ENCODE peak calls at places on chromosomes 7 and 10, in nine cellular contexts. One of them, this sample, is unnamed.
A peak's percentile ranks its signal among the peaks of the same experiment; 100 is the strongest.

GRCh38 chr7:141654551-141654950 is 47.4 kb downstream of the DENND11 start:
- DNase-seq in transverse colon: peak; percentile 71
- DNase-seq in CD8-positive, alpha-beta memory T cell: peak; percentile 20
- DNase-seq in stomach: peak; percentile 70
- DNase-seq in hepatocyte: peak; percentile 79
- DNase-seq in bronchial epithelial cell: peak; percentile 68
- DNase-seq in heart left ventricle: no peak
- DNase-seq in H7: peak; percentile 80
- DNase-seq in lung: no peak
- DNase-seq in this sample: peak; percentile 44

GRCh38 chr7:134954197-134955082 is 31.9 kb upstream of the AGBL3 start:
- DNase-seq in CD8-positive, alpha-beta memory T cell: no peak
- DNase-seq in heart left ventricle: no peak
- DNase-seq in bronchial epithelial cell: peak; percentile 33
- DNase-seq in lung: no peak
- DNase-seq in transverse colon: no peak
- DNase-seq in H7: peak; percentile 15
- DNase-seq in hepatocyte: peak; percentile 39
- DNase-seq in stomach: no peak
- DNase-seq in this sample: no peak

GRCh38 chr7:48089415-48089975 is 430 bp downstream of the UPP1 start:
- DNase-seq in CD8-positive, alpha-beta memory T cell: peak; percentile 46
- DNase-seq in H7: peak; percentile 90
- DNase-seq in hepatocyte: peak; percentile 85
- DNase-seq in heart left ventricle: no peak
- DNase-seq in lung: peak; percentile 75
- DNase-seq in stomach: peak; percentile 51
- DNase-seq in bronchial epithelial cell: no peak
- DNase-seq in transverse colon: peak; percentile 74
- DNase-seq in this sample: peak; percentile 77

GRCh38 chr10:74039561-74040145 is 41.7 kb downstream of the VCL start:
- DNase-seq in heart left ventricle: no peak
- DNase-seq in CD8-positive, alpha-beta memory T cell: no peak
- DNase-seq in H7: no peak
- DNase-seq in stomach: no peak
- DNase-seq in hepatocyte: no peak
- DNase-seq in lung: peak; percentile 38
- DNase-seq in transverse colon: peak; percentile 18
- DNase-seq in bronchial epithelial cell: no peak
- DNase-seq in this sample: no peak

GRCh38 chr7:148527717-148528168 is 62.8 kb upstream of the C7orf33 start:
- DNase-seq in CD8-positive, alpha-beta memory T cell: peak; percentile 77
- DNase-seq in lung: peak; percentile 70
- DNase-seq in bronchial epithelial cell: peak; percentile 85
- DNase-seq in H7: peak; percentile 72
- DNase-seq in hepatocyte: peak; percentile 80
- DNase-seq in stomach: peak; percentile 81
- DNase-seq in heart left ventricle: peak; percentile 67
- DNase-seq in transverse colon: peak; percentile 88
- DNase-seq in this sample: peak; percentile 68

GRCh38 chr7:21113609-21114416 is 314.1 kb upstream of the SP4 start:
- DNase-seq in hepatocyte: no peak
- DNase-seq in bronchial epithelial cell: no peak
- DNase-seq in lung: no peak
- DNase-seq in H7: no peak
- DNase-seq in heart left ventricle: no peak
- DNase-seq in stomach: no peak
- DNase-seq in CD8-positive, alpha-beta memory T cell: no peak
- DNase-seq in transverse colon: no peak
- DNase-seq in this sample: no peak

GRCh38 chr10:36489181-36489927 is 636.0 kb upstream of the ANKRD30A start:
- DNase-seq in lung: no peak
- DNase-seq in heart left ventricle: no peak
- DNase-seq in bronchial epithelial cell: no peak
- DNase-seq in stomach: no peak
- DNase-seq in hepatocyte: no peak
- DNase-seq in H7: no peak
- DNase-seq in CD8-positive, alpha-beta memory T cell: no peak
- DNase-seq in transverse colon: no peak
- DNase-seq in this sample: no peak

GRCh38 chr7:150909192-150909591 is 56.9 kb downstream of the AOC1 start:
- DNase-seq in bronchial epithelial cell: no peak
- DNase-seq in H7: peak; percentile 4
- DNase-seq in heart left ventricle: no peak
- DNase-seq in lung: no peak
- DNase-seq in CD8-positive, alpha-beta memory T cell: peak; percentile 31
- DNase-seq in transverse colon: no peak
- DNase-seq in stomach: no peak
- DNase-seq in hepatocyte: no peak
- DNase-seq in this sample: no peak

GRCh38 chr10:47039558-47039905 is 128.3 kb downstream of the PTPN20 start:
- DNase-seq in stomach: no peak
- DNase-seq in CD8-positive, alpha-beta memory T cell: no peak
- DNase-seq in heart left ventricle: no peak
- DNase-seq in hepatocyte: no peak
- DNase-seq in H7: no peak
- DNase-seq in bronchial epithelial cell: no peak
- DNase-seq in lung: no peak
- DNase-seq in transverse colon: no peak
- DNase-seq in this sample: no peak

GRCh38 chr10:92492748-92493240 is 81.1 kb downstream of the IDE start:
- DNase-seq in H7: no peak
- DNase-seq in CD8-positive, alpha-beta memory T cell: no peak
- DNase-seq in stomach: no peak
- DNase-seq in bronchial epithelial cell: peak; percentile 53
- DNase-seq in hepatocyte: no peak
- DNase-seq in heart left ventricle: no peak
- DNase-seq in transverse colon: no peak
- DNase-seq in lung: no peak
- DNase-seq in this sample: no peak
- H3K36me3 ChIP-seq in H7: peaks cover 5% of the 10 kb centered on the region
- H3K36me3 ChIP-seq in CD8-positive, alpha-beta memory T cell: peaks cover 14% of the 10 kb centered on the region
- H3K36me3 ChIP-seq in stomach: peaks cover 21% of the 10 kb centered on the region
- H3K36me3 ChIP-seq in bronchial epithelial cell: peaks cover 9% of the 10 kb centered on the region
- H3K36me3 ChIP-seq in hepatocyte: no peaks in the 10 kb centered on the region
- H3K36me3 ChIP-seq in heart left ventricle: peaks cover 75% of the 10 kb centered on the region
- H3K36me3 ChIP-seq in transverse colon: peaks cover 8% of the 10 kb centered on the region
- H3K36me3 ChIP-seq in lung: peaks cover 16% of the 10 kb centered on the region
- H3K36me3 ChIP-seq in this sample: peaks cover 24% of the 10 kb centered on the region

DNA sequence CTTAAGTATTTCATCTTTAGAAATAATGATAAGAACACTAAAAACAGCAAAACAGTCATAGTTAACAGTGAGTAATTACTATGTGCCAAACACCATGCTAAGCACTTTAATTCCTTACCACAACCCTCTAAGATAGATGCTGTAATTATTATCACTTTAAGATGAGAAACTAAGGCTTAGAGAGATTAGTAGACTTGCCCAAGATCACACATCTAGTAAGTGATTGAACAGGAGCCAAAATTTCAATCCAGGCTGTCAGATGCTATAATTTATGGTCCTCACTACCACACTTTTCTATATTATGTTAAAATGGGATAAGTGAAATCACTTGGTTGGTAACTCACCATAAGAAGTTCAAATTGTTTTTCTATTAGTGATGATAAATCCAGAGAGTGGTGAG is 86.0 kb upstream of the GATA3 start:
- DNase-seq in H7: no peak
- DNase-seq in lung: no peak
- DNase-seq in bronchial epithelial cell: no peak
- DNase-seq in stomach: no peak
- DNase-seq in transverse colon: no peak
- DNase-seq in hepatocyte: no peak
- DNase-seq in CD8-positive, alpha-beta memory T cell: no peak
- DNase-seq in heart left ventricle: no peak
- DNase-seq in this sample: no peak
- H3K4me3 ChIP-seq in H7: no peak overlapping the region
- H3K4me3 ChIP-seq in lung: no peak overlapping the region
- H3K4me3 ChIP-seq in bronchial epithelial cell: no peak overlapping the region
- H3K4me3 ChIP-seq in stomach: no peak overlapping the region
- H3K4me3 ChIP-seq in transverse colon: no peak overlapping the region
- H3K4me3 ChIP-seq in hepatocyte: no peak overlapping the region
- H3K4me3 ChIP-seq in CD8-positive, alpha-beta memory T cell: no peak overlapping the region
- H3K4me3 ChIP-seq in heart left ventricle: no peak overlapping the region
- H3K4me3 ChIP-seq in this sample: no peak overlapping the region

GRCh38 chr7:2545746-2546425 is 9.4 kb downstream of the BRAT1 start:
- DNase-seq in stomach: no peak
- DNase-seq in bronchial epithelial cell: no peak
- DNase-seq in lung: no peak
- DNase-seq in CD8-positive, alpha-beta memory T cell: no peak
- DNase-seq in H7: peak; percentile 32
- DNase-seq in heart left ventricle: peak; percentile 46
- DNase-seq in transverse colon: peak; percentile 2
- DNase-seq in hepatocyte: no peak
- DNase-seq in this sample: no peak
- H3K36me3 ChIP-seq in stomach: peaks cover 58% of the 10 kb centered on the region
- H3K36me3 ChIP-seq in bronchial epithelial cell: peaks cover 26% of the 10 kb centered on the region
- H3K36me3 ChIP-seq in lung: peaks cover 57% of the 10 kb centered on the region
- H3K36me3 ChIP-seq in CD8-positive, alpha-beta memory T cell: peaks cover 16% of the 10 kb centered on the region
- H3K36me3 ChIP-seq in H7: peaks cover 19% of the 10 kb centered on the region
- H3K36me3 ChIP-seq in heart left ventricle: peaks cover 95% of the 10 kb centered on the region
- H3K36me3 ChIP-seq in transverse colon: peaks cover 50% of the 10 kb centered on the region
- H3K36me3 ChIP-seq in hepatocyte: no peaks in the 10 kb centered on the region
- H3K36me3 ChIP-seq in this sample: peaks cover 7% of the 10 kb centered on the region

GRCh38 chr7:27177795-27178320 is 3.7 kb upstream of the HOXA10 start:
- DNase-seq in bronchial epithelial cell: no peak
- DNase-seq in CD8-positive, alpha-beta memory T cell: no peak
- DNase-seq in stomach: no peak
- DNase-seq in transverse colon: peak; percentile 23
- DNase-seq in H7: peak; percentile 33
- DNase-seq in heart left ventricle: no peak
- DNase-seq in hepatocyte: no peak
- DNase-seq in lung: no peak
- DNase-seq in this sample: no peak
- H3K4me3 ChIP-seq in bronchial epithelial cell: no peak overlapping the region
- H3K4me3 ChIP-seq in CD8-positive, alpha-beta memory T cell: no peak overlapping the region
- H3K4me3 ChIP-seq in stomach: no peak overlapping the region
- H3K4me3 ChIP-seq in transverse colon: peak overlapping the region; percentile 58
- H3K4me3 ChIP-seq in H7: no peak overlapping the region
- H3K4me3 ChIP-seq in heart left ventricle: no peak overlapping the region
- H3K4me3 ChIP-seq in hepatocyte: peak overlapping the region; percentile 40
- H3K4me3 ChIP-seq in lung: no peak overlapping the region
- H3K4me3 ChIP-seq in this sample: no peak overlapping the region

GRCh38 chr7:140476698-140477261 is 2.5 kb downstream of the MKRN1 start:
- DNase-seq in lung: no peak
- DNase-seq in stomach: no peak
- DNase-seq in H7: no peak
- DNase-seq in heart left ventricle: no peak
- DNase-seq in transverse colon: no peak
- DNase-seq in hepatocyte: no peak
- DNase-seq in CD8-positive, alpha-beta memory T cell: no peak
- DNase-seq in bronchial epithelial cell: no peak
- DNase-seq in this sample: no peak

GRCh38 chr7:140479739-140480084 is 407 bp upstream of the MKRN1 start:
- DNase-seq in heart left ventricle: no peak
- DNase-seq in H7: no peak
- DNase-seq in stomach: no peak
- DNase-seq in bronchial epithelial cell: no peak
- DNase-seq in CD8-positive, alpha-beta memory T cell: no peak
- DNase-seq in hepatocyte: no peak
- DNase-seq in lung: no peak
- DNase-seq in transverse colon: no peak
- DNase-seq in this sample: no peak

GRCh38 chr7:140478361-140479061 is 794 bp downstream of the MKRN1 start:
- DNase-seq in CD8-positive, alpha-beta memory T cell: peak; percentile 38
- DNase-seq in lung: peak; percentile 32
- DNase-seq in hepatocyte: peak; percentile 67
- DNase-seq in stomach: no peak
- DNase-seq in H7: peak; percentile 90
- DNase-seq in transverse colon: peak; percentile 43
- DNase-seq in bronchial epithelial cell: peak; percentile 20
- DNase-seq in heart left ventricle: peak; percentile 71
- DNase-seq in this sample: peak; percentile 55

GRCh38 chr7:140475747-140476333 is 3.5 kb downstream of the MKRN1 start:
- DNase-seq in lung: no peak
- DNase-seq in CD8-positive, alpha-beta memory T cell: peak; percentile 16
- DNase-seq in H7: peak; percentile 58
- DNase-seq in hepatocyte: peak; percentile 71
- DNase-seq in heart left ventricle: no peak
- DNase-seq in bronchial epithelial cell: peak; percentile 56
- DNase-seq in transverse colon: peak; percentile 62
- DNase-seq in stomach: peak; percentile 50
- DNase-seq in this sample: peak; percentile 58

GRCh38 chr7:140479062-140479738 is at the start of gene MKRN1:
- DNase-seq in stomach: peak; percentile 97
- DNase-seq in transverse colon: peak; percentile 97
- DNase-seq in heart left ventricle: peak; percentile 96
- DNase-seq in bronchial epithelial cell: peak; percentile 88
- DNase-seq in H7: peak; percentile 98
- DNase-seq in CD8-positive, alpha-beta memory T cell: peak; percentile 83
- DNase-seq in hepatocyte: peak; percentile 98
- DNase-seq in lung: peak; percentile 96
- DNase-seq in this sample: peak; percentile 91
- H3K36me3 ChIP-seq in stomach: no peaks in the 10 kb centered on the region
- H3K36me3 ChIP-seq in transverse colon: no peaks in the 10 kb centered on the region
- H3K36me3 ChIP-seq in heart left ventricle: no peaks in the 10 kb centered on the region
- H3K36me3 ChIP-seq in bronchial epithelial cell: peaks cover 1% of the 10 kb centered on the region
- H3K36me3 ChIP-seq in H7: no peaks in the 10 kb centered on the region
- H3K36me3 ChIP-seq in CD8-positive, alpha-beta memory T cell: no peaks in the 10 kb centered on the region
- H3K36me3 ChIP-seq in hepatocyte: no peaks in the 10 kb centered on the region
- H3K36me3 ChIP-seq in lung: no peaks in the 10 kb centered on the region
- H3K36me3 ChIP-seq in this sample: no peaks in the 10 kb centered on the region

DNA sequence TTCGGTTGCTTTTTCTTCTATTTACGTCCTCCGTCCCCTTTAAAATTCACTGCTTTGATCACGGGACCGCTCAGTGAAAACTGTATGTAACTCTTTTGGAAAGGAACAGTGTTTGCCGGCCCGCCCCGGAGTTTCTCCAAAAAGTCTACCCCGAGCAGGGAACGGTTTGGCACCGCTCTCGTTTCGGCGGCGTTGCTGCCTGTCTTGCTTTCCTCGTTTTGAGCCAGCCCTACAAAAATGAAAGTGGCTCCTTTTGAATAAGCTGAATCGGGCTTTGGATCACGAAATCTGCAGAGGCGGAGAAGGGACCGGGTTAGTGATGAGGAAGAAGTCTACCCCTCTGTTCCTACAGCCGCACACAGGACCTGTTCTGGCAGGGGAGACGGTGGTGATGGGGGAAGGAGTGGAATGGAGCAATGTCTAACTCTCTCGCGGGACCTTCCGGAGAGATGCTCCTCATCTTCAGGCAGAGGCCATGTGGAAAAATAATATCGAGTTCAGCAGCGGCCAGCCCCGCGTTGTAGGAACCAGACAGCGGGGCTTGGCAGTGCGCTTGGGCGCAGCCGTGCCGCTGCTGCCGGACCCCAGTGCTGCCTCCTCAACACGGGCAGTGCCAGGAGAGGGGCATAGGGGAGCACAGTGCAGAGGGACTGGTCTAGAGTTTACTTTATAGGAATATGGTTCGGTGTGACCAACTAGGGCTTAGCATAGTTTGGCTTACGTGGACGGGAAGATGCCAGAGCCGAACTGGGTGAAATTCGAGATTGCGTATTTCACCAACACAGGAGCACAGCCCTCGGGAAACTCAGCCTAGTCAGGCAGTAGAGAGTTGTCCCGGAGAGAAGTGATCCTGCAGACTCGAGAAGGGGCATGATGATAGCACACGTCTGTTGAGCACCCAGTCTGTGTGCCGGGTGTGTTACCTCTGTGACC is 1.4 kb downstream of the HTRA1 start:
- DNase-seq in H7: peak; percentile 67
- DNase-seq in bronchial epithelial cell: no peak
- DNase-seq in hepatocyte: peak; percentile 27
- DNase-seq in heart left ventricle: peak; percentile 79
- DNase-seq in stomach: no peak
- DNase-seq in CD8-positive, alpha-beta memory T cell: no peak
- DNase-seq in lung: no peak
- DNase-seq in transverse colon: no peak
- DNase-seq in this sample: no peak
- H3K4me3 ChIP-seq in H7: peak overlapping the region; percentile 45
- H3K4me3 ChIP-seq in bronchial epithelial cell: peak overlapping the region; percentile 69
- H3K4me3 ChIP-seq in hepatocyte: peak overlapping the region; percentile 79
- H3K4me3 ChIP-seq in heart left ventricle: peak overlapping the region; percentile 66
- H3K4me3 ChIP-seq in stomach: peak overlapping the region; percentile 81
- H3K4me3 ChIP-seq in CD8-positive, alpha-beta memory T cell: peak overlapping the region; percentile 49
- H3K4me3 ChIP-seq in lung: peak overlapping the region; percentile 62
- H3K4me3 ChIP-seq in transverse colon: peak overlapping the region; percentile 65
- H3K4me3 ChIP-seq in this sample: peak overlapping the region; percentile 39

GRCh38 chr7:14769261-14769660 is 133.3 kb downstream of the DGKB start:
- DNase-seq in stomach: no peak
- DNase-seq in hepatocyte: no peak
- DNase-seq in transverse colon: no peak
- DNase-seq in lung: no peak
- DNase-seq in CD8-positive, alpha-beta memory T cell: no peak
- DNase-seq in H7: no peak
- DNase-seq in bronchial epithelial cell: no peak
- DNase-seq in heart left ventricle: no peak
- DNase-seq in this sample: no peak
- H3K36me3 ChIP-seq in stomach: no peaks in the 10 kb centered on the region
- H3K36me3 ChIP-seq in hepatocyte: no peaks in the 10 kb centered on the region
- H3K36me3 ChIP-seq in transverse colon: no peaks in the 10 kb centered on the region
- H3K36me3 ChIP-seq in lung: no peaks in the 10 kb centered on the region
- H3K36me3 ChIP-seq in CD8-positive, alpha-beta memory T cell: no peaks in the 10 kb centered on the region
- H3K36me3 ChIP-seq in H7: no peaks in the 10 kb centered on the region
- H3K36me3 ChIP-seq in bronchial epithelial cell: no peaks in the 10 kb centered on the region
- H3K36me3 ChIP-seq in heart left ventricle: no peaks in the 10 kb centered on the region
- H3K36me3 ChIP-seq in this sample: no peaks in the 10 kb centered on the region